ENCODE peak calls at places on chromosomes 5 and 9, in ten cellular contexts. One of them, this sample, is unnamed.

GRCh38 chr5:89998505-89998904 is 411.1 kb downstream of the CETN3 start:
- DNase-seq in AG08395: no peak
- DNase-seq in NCI-H69: no peak
- DNase-seq in RPMI8226: no peak
- DNase-seq in suprapubic skin: no peak
- DNase-seq in stimulated activated CD4-positive, alpha-beta T cell treated with anti-CD3 and anti-CD28 coated beads, Interleukin-4, amount 100 ng/mL, for 4 hours: no peak
- DNase-seq in NCI-H2107: no peak
- DNase-seq in SJSA1: no peak
- DNase-seq in SW 1271: no peak
- DNase-seq in NCI-H2081: no peak
- DNase-seq in this sample: no peak

GRCh38 chr5:135439426-135440205 is 7.5 kb downstream of the DCANP1 start:
- DNase-seq in NCI-H2107: no peak
- DNase-seq in stimulated activated CD4-positive, alpha-beta T cell treated with anti-CD3 and anti-CD28 coated beads, Interleukin-4, amount 100 ng/mL, for 4 hours: no peak
- DNase-seq in NCI-H2081: no peak
- DNase-seq in SW 1271: no peak
- DNase-seq in SJSA1: peak
- DNase-seq in RPMI8226: no peak
- DNase-seq in suprapubic skin: no peak
- DNase-seq in NCI-H69: no peak
- DNase-seq in AG08395: no peak
- DNase-seq in this sample: no peak

GRCh38 chr9:115121140-115121710 is 3.3 kb upstream of the TNC start:
- DNase-seq in suprapubic skin: no peak
- DNase-seq in NCI-H2081: no peak
- DNase-seq in RPMI8226: no peak
- DNase-seq in NCI-H69: no peak
- DNase-seq in NCI-H2107: no peak
- DNase-seq in AG08395: peak
- DNase-seq in SW 1271: peak
- DNase-seq in SJSA1: no peak
- DNase-seq in stimulated activated CD4-positive, alpha-beta T cell treated with anti-CD3 and anti-CD28 coated beads, Interleukin-4, amount 100 ng/mL, for 4 hours: no peak
- DNase-seq in this sample: peak

GRCh38 chr5:52988335-52989024 is 672 bp upstream of the ITGA2 start:
- DNase-seq in NCI-H69: no peak
- DNase-seq in NCI-H2107: no peak
- DNase-seq in SW 1271: peak
- DNase-seq in NCI-H2081: no peak
- DNase-seq in RPMI8226: no peak
- DNase-seq in SJSA1: no peak
- DNase-seq in stimulated activated CD4-positive, alpha-beta T cell treated with anti-CD3 and anti-CD28 coated beads, Interleukin-4, amount 100 ng/mL, for 4 hours: no peak
- DNase-seq in suprapubic skin: no peak
- DNase-seq in AG08395: no peak
- DNase-seq in this sample: peak

GRCh38 chr5:73564018-73564417 is 1.4 kb downstream of the ANKRA2 start:
- DNase-seq in RPMI8226: no peak
- DNase-seq in AG08395: no peak
- DNase-seq in SW 1271: no peak
- DNase-seq in NCI-H2107: no peak
- DNase-seq in SJSA1: no peak
- DNase-seq in stimulated activated CD4-positive, alpha-beta T cell treated with anti-CD3 and anti-CD28 coated beads, Interleukin-4, amount 100 ng/mL, for 4 hours: no peak
- DNase-seq in NCI-H69: peak
- DNase-seq in NCI-H2081: no peak
- DNase-seq in suprapubic skin: no peak
- DNase-seq in this sample: no peak

GRCh38 chr9:133126697-133127339 is 5.8 kb upstream of the RALGDS start:
- DNase-seq in NCI-H2107: no peak
- DNase-seq in NCI-H69: no peak
- DNase-seq in SJSA1: no peak
- DNase-seq in SW 1271: no peak
- DNase-seq in stimulated activated CD4-positive, alpha-beta T cell treated with anti-CD3 and anti-CD28 coated beads, Interleukin-4, amount 100 ng/mL, for 4 hours: no peak
- DNase-seq in NCI-H2081: no peak
- DNase-seq in suprapubic skin: no peak
- DNase-seq in AG08395: no peak
- DNase-seq in RPMI8226: no peak
- DNase-seq in this sample: no peak

GRCh38 chr5:171724771-171725609 is 60.6 kb upstream of the SMIM23 start:
- DNase-seq in SJSA1: peak
- DNase-seq in NCI-H2107: no peak
- DNase-seq in NCI-H2081: peak
- DNase-seq in RPMI8226: peak
- DNase-seq in AG08395: peak
- DNase-seq in SW 1271: no peak
- DNase-seq in suprapubic skin: no peak
- DNase-seq in stimulated activated CD4-positive, alpha-beta T cell treated with anti-CD3 and anti-CD28 coated beads, Interleukin-4, amount 100 ng/mL, for 4 hours: no peak
- DNase-seq in NCI-H69: peak
- DNase-seq in this sample: peak

GRCh38 chr5:139104577-139105271 is 93.4 kb downstream of the SIL1 start:
- DNase-seq in NCI-H69: peak
- DNase-seq in suprapubic skin: peak
- DNase-seq in SW 1271: no peak
- DNase-seq in RPMI8226: no peak
- DNase-seq in AG08395: peak
- DNase-seq in SJSA1: no peak
- DNase-seq in NCI-H2081: no peak
- DNase-seq in stimulated activated CD4-positive, alpha-beta T cell treated with anti-CD3 and anti-CD28 coated beads, Interleukin-4, amount 100 ng/mL, for 4 hours: no peak
- DNase-seq in NCI-H2107: no peak
- DNase-seq in this sample: peak

GRCh38 chr9:83154087-83154736 is 91.3 kb upstream of the RASEF start:
- DNase-seq in SW 1271: peak
- DNase-seq in NCI-H69: no peak
- DNase-seq in RPMI8226: peak
- DNase-seq in NCI-H2107: no peak
- DNase-seq in SJSA1: no peak
- DNase-seq in stimulated activated CD4-positive, alpha-beta T cell treated with anti-CD3 and anti-CD28 coated beads, Interleukin-4, amount 100 ng/mL, for 4 hours: no peak
- DNase-seq in suprapubic skin: no peak
- DNase-seq in NCI-H2081: no peak
- DNase-seq in AG08395: peak
- DNase-seq in this sample: peak

GRCh38 chr5:131262953-131263541 is 806 bp upstream of the CDC42SE2 start:
- DNase-seq in NCI-H2107: no peak
- DNase-seq in RPMI8226: peak
- DNase-seq in NCI-H69: peak
- DNase-seq in AG08395: no peak
- DNase-seq in NCI-H2081: no peak
- DNase-seq in suprapubic skin: no peak
- DNase-seq in stimulated activated CD4-positive, alpha-beta T cell treated with anti-CD3 and anti-CD28 coated beads, Interleukin-4, amount 100 ng/mL, for 4 hours: no peak
- DNase-seq in SJSA1: no peak
- DNase-seq in SW 1271: peak
- DNase-seq in this sample: peak

GRCh38 chr5:114448496-114448895 is 86.6 kb downstream of the KCNN2 start:
- DNase-seq in SJSA1: no peak
- DNase-seq in stimulated activated CD4-positive, alpha-beta T cell treated with anti-CD3 and anti-CD28 coated beads, Interleukin-4, amount 100 ng/mL, for 4 hours: no peak
- DNase-seq in AG08395: no peak
- DNase-seq in RPMI8226: no peak
- DNase-seq in NCI-H2081: no peak
- DNase-seq in SW 1271: no peak
- DNase-seq in NCI-H69: no peak
- DNase-seq in suprapubic skin: no peak
- DNase-seq in NCI-H2107: no peak
- DNase-seq in this sample: no peak

GRCh38 chr5:135830384-135831275 is 3.8 kb upstream of the SLC25A48 start:
- DNase-seq in NCI-H2107: no peak
- DNase-seq in SJSA1: no peak
- DNase-seq in AG08395: no peak
- DNase-seq in NCI-H69: no peak
- DNase-seq in SW 1271: no peak
- DNase-seq in RPMI8226: no peak
- DNase-seq in NCI-H2081: no peak
- DNase-seq in stimulated activated CD4-positive, alpha-beta T cell treated with anti-CD3 and anti-CD28 coated beads, Interleukin-4, amount 100 ng/mL, for 4 hours: no peak
- DNase-seq in suprapubic skin: no peak
- DNase-seq in this sample: no peak

GRCh38 chr9:80775515-80775914 is 913.8 kb downstream of the TLE1 start:
- DNase-seq in AG08395: no peak
- DNase-seq in NCI-H2081: no peak
- DNase-seq in SW 1271: no peak
- DNase-seq in SJSA1: no peak
- DNase-seq in NCI-H2107: no peak
- DNase-seq in NCI-H69: peak
- DNase-seq in suprapubic skin: no peak
- DNase-seq in stimulated activated CD4-positive, alpha-beta T cell treated with anti-CD3 and anti-CD28 coated beads, Interleukin-4, amount 100 ng/mL, for 4 hours: no peak
- DNase-seq in RPMI8226: no peak
- DNase-seq in this sample: peak

GRCh38 chr5:107134931-107135330 is 535.8 kb downstream of the EFNA5 start:
- DNase-seq in RPMI8226: no peak
- DNase-seq in NCI-H69: no peak
- DNase-seq in AG08395: no peak
- DNase-seq in stimulated activated CD4-positive, alpha-beta T cell treated with anti-CD3 and anti-CD28 coated beads, Interleukin-4, amount 100 ng/mL, for 4 hours: no peak
- DNase-seq in SJSA1: no peak
- DNase-seq in SW 1271: no peak
- DNase-seq in NCI-H2107: no peak
- DNase-seq in NCI-H2081: no peak
- DNase-seq in suprapubic skin: no peak
- DNase-seq in this sample: peak

GRCh38 chr5:1892211-1892610 is 9.5 kb upstream of the IRX4 start:
- DNase-seq in NCI-H69: no peak
- DNase-seq in NCI-H2107: no peak
- DNase-seq in SJSA1: no peak
- DNase-seq in NCI-H2081: no peak
- DNase-seq in stimulated activated CD4-positive, alpha-beta T cell treated with anti-CD3 and anti-CD28 coated beads, Interleukin-4, amount 100 ng/mL, for 4 hours: no peak
- DNase-seq in RPMI8226: no peak
- DNase-seq in suprapubic skin: no peak
- DNase-seq in SW 1271: no peak
- DNase-seq in AG08395: no peak
- DNase-seq in this sample: no peak

GRCh38 chr5:124912653-124913328 is 166.4 kb upstream of the ZNF608 start:
- DNase-seq in NCI-H2107: no peak
- DNase-seq in stimulated activated CD4-positive, alpha-beta T cell treated with anti-CD3 and anti-CD28 coated beads, Interleukin-4, amount 100 ng/mL, for 4 hours: no peak
- DNase-seq in SJSA1: no peak
- DNase-seq in NCI-H69: no peak
- DNase-seq in NCI-H2081: no peak
- DNase-seq in SW 1271: no peak
- DNase-seq in RPMI8226: no peak
- DNase-seq in suprapubic skin: no peak
- DNase-seq in AG08395: no peak
- DNase-seq in this sample: peak

GRCh38 chr9:35611230-35611797 is 6.3 kb downstream of the TESK1 start:
- DNase-seq in SW 1271: peak
- DNase-seq in SJSA1: no peak
- DNase-seq in NCI-H2107: no peak
- DNase-seq in NCI-H69: peak
- DNase-seq in RPMI8226: peak
- DNase-seq in suprapubic skin: peak
- DNase-seq in AG08395: peak
- DNase-seq in stimulated activated CD4-positive, alpha-beta T cell treated with anti-CD3 and anti-CD28 coated beads, Interleukin-4, amount 100 ng/mL, for 4 hours: peak
- DNase-seq in NCI-H2081: peak
- DNase-seq in this sample: peak

GRCh38 chr9:137106662-137107292 is 7.8 kb downstream of the DPP7 start:
- DNase-seq in NCI-H2081: no peak
- DNase-seq in NCI-H69: no peak
- DNase-seq in RPMI8226: no peak
- DNase-seq in SW 1271: no peak
- DNase-seq in stimulated activated CD4-positive, alpha-beta T cell treated with anti-CD3 and anti-CD28 coated beads, Interleukin-4, amount 100 ng/mL, for 4 hours: no peak
- DNase-seq in AG08395: no peak
- DNase-seq in suprapubic skin: no peak
- DNase-seq in NCI-H2107: no peak
- DNase-seq in SJSA1: no peak
- DNase-seq in this sample: no peak

GRCh38 chr9:84121991-84122523 is 141.5 kb downstream of the RMI1 start:
- DNase-seq in NCI-H2081: no peak
- DNase-seq in SJSA1: peak
- DNase-seq in suprapubic skin: no peak
- DNase-seq in stimulated activated CD4-positive, alpha-beta T cell treated with anti-CD3 and anti-CD28 coated beads, Interleukin-4, amount 100 ng/mL, for 4 hours: no peak
- DNase-seq in NCI-H2107: no peak
- DNase-seq in NCI-H69: peak
- DNase-seq in RPMI8226: no peak
- DNase-seq in AG08395: peak
- DNase-seq in SW 1271: no peak
- DNase-seq in this sample: no peak

GRCh38 chr5:154757647-154758406 is 2.6 kb downstream of the LARP1 start:
- DNase-seq in RPMI8226: peak
- DNase-seq in stimulated activated CD4-positive, alpha-beta T cell treated with anti-CD3 and anti-CD28 coated beads, Interleukin-4, amount 100 ng/mL, for 4 hours: peak
- DNase-seq in NCI-H2081: no peak
- DNase-seq in NCI-H2107: peak
- DNase-seq in SW 1271: no peak
- DNase-seq in suprapubic skin: no peak
- DNase-seq in SJSA1: no peak
- DNase-seq in NCI-H69: peak
- DNase-seq in AG08395: no peak
- DNase-seq in this sample: peak

GRCh38 chr9:136960212-136960937 is 8.3 kb downstream of the LCN12 start:
- DNase-seq in NCI-H69: no peak
- DNase-seq in stimulated activated CD4-positive, alpha-beta T cell treated with anti-CD3 and anti-CD28 coated beads, Interleukin-4, amount 100 ng/mL, for 4 hours: no peak
- DNase-seq in RPMI8226: no peak
- DNase-seq in NCI-H2107: no peak
- DNase-seq in AG08395: no peak
- DNase-seq in suprapubic skin: no peak
- DNase-seq in NCI-H2081: no peak
- DNase-seq in SW 1271: no peak
- DNase-seq in SJSA1: no peak
- DNase-seq in this sample: no peak

GRCh38 chr5:32630867-32631491 is 45.6 kb downstream of the SUB1 start:
- DNase-seq in NCI-H2081: no peak
- DNase-seq in stimulated activated CD4-positive, alpha-beta T cell treated with anti-CD3 and anti-CD28 coated beads, Interleukin-4, amount 100 ng/mL, for 4 hours: no peak
- DNase-seq in SW 1271: no peak
- DNase-seq in NCI-H2107: no peak
- DNase-seq in SJSA1: no peak
- DNase-seq in NCI-H69: no peak
- DNase-seq in AG08395: no peak
- DNase-seq in suprapubic skin: no peak
- DNase-seq in RPMI8226: no peak
- DNase-seq in this sample: no peak

GRCh38 chr9:6354072-6354686 is 26.0 kb downstream of the TPD52L3 start:
- DNase-seq in suprapubic skin: no peak
- DNase-seq in stimulated activated CD4-positive, alpha-beta T cell treated with anti-CD3 and anti-CD28 coated beads, Interleukin-4, amount 100 ng/mL, for 4 hours: no peak
- DNase-seq in NCI-H2107: no peak
- DNase-seq in RPMI8226: peak
- DNase-seq in SW 1271: peak
- DNase-seq in NCI-H2081: peak
- DNase-seq in AG08395: peak
- DNase-seq in NCI-H69: peak
- DNase-seq in SJSA1: no peak
- DNase-seq in this sample: peak

GRCh38 chr9:2039294-2040180 is 24.4 kb downstream of the SMARCA2 start:
- DNase-seq in NCI-H2107: no peak
- DNase-seq in NCI-H2081: no peak
- DNase-seq in NCI-H69: no peak
- DNase-seq in stimulated activated CD4-positive, alpha-beta T cell treated with anti-CD3 and anti-CD28 coated beads, Interleukin-4, amount 100 ng/mL, for 4 hours: no peak
- DNase-seq in suprapubic skin: no peak
- DNase-seq in RPMI8226: no peak
- DNase-seq in AG08395: no peak
- DNase-seq in SJSA1: no peak
- DNase-seq in SW 1271: no peak
- DNase-seq in this sample: no peak

GRCh38 chr9:36276840-36277239 is 18.6 kb upstream of the GNE start:
- DNase-seq in NCI-H69: peak
- DNase-seq in RPMI8226: no peak
- DNase-seq in NCI-H2081: no peak
- DNase-seq in SJSA1: peak
- DNase-seq in stimulated activated CD4-positive, alpha-beta T cell treated with anti-CD3 and anti-CD28 coated beads, Interleukin-4, amount 100 ng/mL, for 4 hours: no peak
- DNase-seq in SW 1271: no peak
- DNase-seq in AG08395: peak
- DNase-seq in suprapubic skin: no peak
- DNase-seq in NCI-H2107: no peak
- DNase-seq in this sample: no peak

GRCh38 chr9:79382468-79382867 is 189.3 kb upstream of the TLE4 start:
- DNase-seq in AG08395: no peak
- DNase-seq in SW 1271: no peak
- DNase-seq in NCI-H2081: no peak
- DNase-seq in NCI-H2107: no peak
- DNase-seq in NCI-H69: peak
- DNase-seq in RPMI8226: no peak
- DNase-seq in stimulated activated CD4-positive, alpha-beta T cell treated with anti-CD3 and anti-CD28 coated beads, Interleukin-4, amount 100 ng/mL, for 4 hours: no peak
- DNase-seq in SJSA1: peak
- DNase-seq in suprapubic skin: no peak
- DNase-seq in this sample: peak